ENCODE peak calls at places on chromosomes 4 and X, in seven cellular contexts. One of them, this sample, is unnamed.

GRCh38 chrX:53236025-53236679 is 11.1 kb upstream of the KDM5C start:
- DNase-seq in HAP-1: no peak
- DNase-seq in Daoy: no peak
- DNase-seq in LHCN-M2: no peak
- DNase-seq in stimulated activated CD4-positive, alpha-beta T cell treated with anti-CD3 and anti-CD28 coated beads, Interleukin-15, amount 100 ng/mL, for 1 hour: no peak
- DNase-seq in heart right ventricle: no peak
- DNase-seq in NCI-H1092: no peak
- DNase-seq in this sample: no peak

GRCh38 chr4:5203309-5203708 is 152.0 kb downstream of the STK32B start:
- DNase-seq in stimulated activated CD4-positive, alpha-beta T cell treated with anti-CD3 and anti-CD28 coated beads, Interleukin-15, amount 100 ng/mL, for 1 hour: no peak
- DNase-seq in LHCN-M2: no peak
- DNase-seq in HAP-1: no peak
- DNase-seq in Daoy: peak
- DNase-seq in NCI-H1092: no peak
- DNase-seq in heart right ventricle: no peak
- DNase-seq in this sample: no peak

GRCh38 chr4:130424211-130424610 is 1328.3 kb downstream of the C4orf33 start:
- DNase-seq in Daoy: no peak
- DNase-seq in heart right ventricle: no peak
- DNase-seq in HAP-1: no peak
- DNase-seq in LHCN-M2: no peak
- DNase-seq in NCI-H1092: no peak
- DNase-seq in stimulated activated CD4-positive, alpha-beta T cell treated with anti-CD3 and anti-CD28 coated beads, Interleukin-15, amount 100 ng/mL, for 1 hour: no peak
- DNase-seq in this sample: no peak

GRCh38 chrX:129449141-129449540 is 74.1 kb downstream of the SMARCA1 start:
- DNase-seq in LHCN-M2: no peak
- DNase-seq in Daoy: no peak
- DNase-seq in NCI-H1092: no peak
- DNase-seq in stimulated activated CD4-positive, alpha-beta T cell treated with anti-CD3 and anti-CD28 coated beads, Interleukin-15, amount 100 ng/mL, for 1 hour: no peak
- DNase-seq in heart right ventricle: no peak
- DNase-seq in HAP-1: no peak
- DNase-seq in this sample: no peak

GRCh38 chrX:53456254-53456653 is 22.1 kb upstream of the HSD17B10 start:
- DNase-seq in heart right ventricle: no peak
- DNase-seq in HAP-1: no peak
- DNase-seq in LHCN-M2: peak
- DNase-seq in Daoy: no peak
- DNase-seq in stimulated activated CD4-positive, alpha-beta T cell treated with anti-CD3 and anti-CD28 coated beads, Interleukin-15, amount 100 ng/mL, for 1 hour: no peak
- DNase-seq in NCI-H1092: no peak
- DNase-seq in this sample: no peak

GRCh38 chrX:48696301-48697181 is at the start of gene SUV39H1:
- DNase-seq in LHCN-M2: peak
- DNase-seq in stimulated activated CD4-positive, alpha-beta T cell treated with anti-CD3 and anti-CD28 coated beads, Interleukin-15, amount 100 ng/mL, for 1 hour: peak
- DNase-seq in Daoy: peak
- DNase-seq in NCI-H1092: peak
- DNase-seq in HAP-1: peak
- DNase-seq in heart right ventricle: peak
- DNase-seq in this sample: peak

GRCh38 chr4:187632260-187633010 is 363.1 kb upstream of the ZFP42 start:
- DNase-seq in stimulated activated CD4-positive, alpha-beta T cell treated with anti-CD3 and anti-CD28 coated beads, Interleukin-15, amount 100 ng/mL, for 1 hour: no peak
- DNase-seq in LHCN-M2: no peak
- DNase-seq in Daoy: peak
- DNase-seq in HAP-1: no peak
- DNase-seq in heart right ventricle: no peak
- DNase-seq in NCI-H1092: no peak
- DNase-seq in this sample: no peak

GRCh38 chr4:16830081-16830480 is 68.4 kb downstream of the LDB2 start:
- DNase-seq in NCI-H1092: no peak
- DNase-seq in stimulated activated CD4-positive, alpha-beta T cell treated with anti-CD3 and anti-CD28 coated beads, Interleukin-15, amount 100 ng/mL, for 1 hour: no peak
- DNase-seq in HAP-1: no peak
- DNase-seq in Daoy: no peak
- DNase-seq in heart right ventricle: no peak
- DNase-seq in LHCN-M2: no peak
- DNase-seq in this sample: no peak

GRCh38 chrX:141341341-141341740 is 99.0 kb upstream of the SPANXC start:
- DNase-seq in LHCN-M2: peak
- DNase-seq in stimulated activated CD4-positive, alpha-beta T cell treated with anti-CD3 and anti-CD28 coated beads, Interleukin-15, amount 100 ng/mL, for 1 hour: no peak
- DNase-seq in heart right ventricle: no peak
- DNase-seq in Daoy: peak
- DNase-seq in NCI-H1092: no peak
- DNase-seq in HAP-1: no peak
- DNase-seq in this sample: peak

GRCh38 chrX:270848-271367 is 10.3 kb upstream of the PLCXD1 start:
- DNase-seq in HAP-1: no peak
- DNase-seq in heart right ventricle: no peak
- DNase-seq in LHCN-M2: no peak
- DNase-seq in stimulated activated CD4-positive, alpha-beta T cell treated with anti-CD3 and anti-CD28 coated beads, Interleukin-15, amount 100 ng/mL, for 1 hour: no peak
- DNase-seq in NCI-H1092: no peak
- DNase-seq in Daoy: no peak
- DNase-seq in this sample: no peak

GRCh38 chr4:86834901-86835300 is 14.3 kb downstream of the SLC10A6 start:
- DNase-seq in heart right ventricle: no peak
- DNase-seq in Daoy: peak
- DNase-seq in stimulated activated CD4-positive, alpha-beta T cell treated with anti-CD3 and anti-CD28 coated beads, Interleukin-15, amount 100 ng/mL, for 1 hour: no peak
- DNase-seq in HAP-1: no peak
- DNase-seq in LHCN-M2: peak
- DNase-seq in NCI-H1092: no peak
- DNase-seq in this sample: peak

GRCh38 chrX:136531951-136532350 is at the start of gene VGLL1:
- DNase-seq in stimulated activated CD4-positive, alpha-beta T cell treated with anti-CD3 and anti-CD28 coated beads, Interleukin-15, amount 100 ng/mL, for 1 hour: no peak
- DNase-seq in Daoy: no peak
- DNase-seq in NCI-H1092: no peak
- DNase-seq in HAP-1: no peak
- DNase-seq in LHCN-M2: no peak
- DNase-seq in heart right ventricle: no peak
- DNase-seq in this sample: no peak

GRCh38 chrX:48945517-48946348 is 11.7 kb downstream of the OTUD5 start:
- DNase-seq in HAP-1: peak
- DNase-seq in LHCN-M2: peak
- DNase-seq in stimulated activated CD4-positive, alpha-beta T cell treated with anti-CD3 and anti-CD28 coated beads, Interleukin-15, amount 100 ng/mL, for 1 hour: no peak
- DNase-seq in heart right ventricle: peak
- DNase-seq in NCI-H1092: peak
- DNase-seq in Daoy: peak
- DNase-seq in this sample: peak

GRCh38 chr4:142354041-142354440 is 492.1 kb downstream of the INPP4B start:
- DNase-seq in Daoy: no peak
- DNase-seq in NCI-H1092: no peak
- DNase-seq in LHCN-M2: no peak
- DNase-seq in HAP-1: no peak
- DNase-seq in heart right ventricle: no peak
- DNase-seq in stimulated activated CD4-positive, alpha-beta T cell treated with anti-CD3 and anti-CD28 coated beads, Interleukin-15, amount 100 ng/mL, for 1 hour: no peak
- DNase-seq in this sample: no peak

GRCh38 chr4:142813388-142813787 is 32.7 kb downstream of the INPP4B start:
- DNase-seq in stimulated activated CD4-positive, alpha-beta T cell treated with anti-CD3 and anti-CD28 coated beads, Interleukin-15, amount 100 ng/mL, for 1 hour: no peak
- DNase-seq in NCI-H1092: no peak
- DNase-seq in heart right ventricle: no peak
- DNase-seq in HAP-1: no peak
- DNase-seq in LHCN-M2: no peak
- DNase-seq in Daoy: no peak
- DNase-seq in this sample: no peak

GRCh38 chr4:19971829-19972228 is 279.9 kb upstream of the SLIT2 start:
- DNase-seq in Daoy: peak
- DNase-seq in stimulated activated CD4-positive, alpha-beta T cell treated with anti-CD3 and anti-CD28 coated beads, Interleukin-15, amount 100 ng/mL, for 1 hour: no peak
- DNase-seq in NCI-H1092: no peak
- DNase-seq in HAP-1: no peak
- DNase-seq in LHCN-M2: no peak
- DNase-seq in heart right ventricle: no peak
- DNase-seq in this sample: peak

GRCh38 chrX:54479471-54480122 is 16.4 kb downstream of the FGD1 start:
- DNase-seq in LHCN-M2: no peak
- DNase-seq in stimulated activated CD4-positive, alpha-beta T cell treated with anti-CD3 and anti-CD28 coated beads, Interleukin-15, amount 100 ng/mL, for 1 hour: no peak
- DNase-seq in HAP-1: no peak
- DNase-seq in Daoy: no peak
- DNase-seq in heart right ventricle: no peak
- DNase-seq in NCI-H1092: no peak
- DNase-seq in this sample: no peak

GRCh38 chrX:140447150-140447549 is 57.7 kb downstream of the SOX3 start:
- DNase-seq in heart right ventricle: no peak
- DNase-seq in stimulated activated CD4-positive, alpha-beta T cell treated with anti-CD3 and anti-CD28 coated beads, Interleukin-15, amount 100 ng/mL, for 1 hour: no peak
- DNase-seq in LHCN-M2: no peak
- DNase-seq in NCI-H1092: no peak
- DNase-seq in Daoy: no peak
- DNase-seq in HAP-1: no peak
- DNase-seq in this sample: no peak

GRCh38 chrX:40083120-40083978 is 14.4 kb downstream of the BCOR start:
- DNase-seq in stimulated activated CD4-positive, alpha-beta T cell treated with anti-CD3 and anti-CD28 coated beads, Interleukin-15, amount 100 ng/mL, for 1 hour: no peak
- DNase-seq in NCI-H1092: no peak
- DNase-seq in HAP-1: no peak
- DNase-seq in heart right ventricle: peak
- DNase-seq in LHCN-M2: no peak
- DNase-seq in Daoy: no peak
- DNase-seq in this sample: no peak

GRCh38 chr4:37562592-37562991 is 123.6 kb downstream of the RELL1 start:
- DNase-seq in HAP-1: no peak
- DNase-seq in heart right ventricle: no peak
- DNase-seq in NCI-H1092: no peak
- DNase-seq in Daoy: peak
- DNase-seq in LHCN-M2: no peak
- DNase-seq in stimulated activated CD4-positive, alpha-beta T cell treated with anti-CD3 and anti-CD28 coated beads, Interleukin-15, amount 100 ng/mL, for 1 hour: no peak
- DNase-seq in this sample: peak

GRCh38 chrX:108316456-108316855 is 121.8 kb downstream of the COL4A6 start:
- DNase-seq in LHCN-M2: no peak
- DNase-seq in NCI-H1092: no peak
- DNase-seq in heart right ventricle: no peak
- DNase-seq in stimulated activated CD4-positive, alpha-beta T cell treated with anti-CD3 and anti-CD28 coated beads, Interleukin-15, amount 100 ng/mL, for 1 hour: no peak
- DNase-seq in HAP-1: no peak
- DNase-seq in Daoy: no peak
- DNase-seq in this sample: no peak

GRCh38 chrX:27057883-27058282 is 405.3 kb downstream of the PPP4R3C start:
- DNase-seq in HAP-1: no peak
- DNase-seq in Daoy: no peak
- DNase-seq in stimulated activated CD4-positive, alpha-beta T cell treated with anti-CD3 and anti-CD28 coated beads, Interleukin-15, amount 100 ng/mL, for 1 hour: no peak
- DNase-seq in NCI-H1092: no peak
- DNase-seq in heart right ventricle: no peak
- DNase-seq in LHCN-M2: no peak
- DNase-seq in this sample: no peak

GRCh38 chr4:6470502-6471302 is 1.7 kb downstream of the PPP2R2C start:
- DNase-seq in heart right ventricle: peak
- DNase-seq in stimulated activated CD4-positive, alpha-beta T cell treated with anti-CD3 and anti-CD28 coated beads, Interleukin-15, amount 100 ng/mL, for 1 hour: no peak
- DNase-seq in NCI-H1092: no peak
- DNase-seq in HAP-1: no peak
- DNase-seq in LHCN-M2: no peak
- DNase-seq in Daoy: peak
- DNase-seq in this sample: peak

GRCh38 chr4:139833131-139833930 is 167.7 kb downstream of the MGST2 start:
- DNase-seq in stimulated activated CD4-positive, alpha-beta T cell treated with anti-CD3 and anti-CD28 coated beads, Interleukin-15, amount 100 ng/mL, for 1 hour: no peak
- DNase-seq in heart right ventricle: no peak
- DNase-seq in LHCN-M2: no peak
- DNase-seq in Daoy: no peak
- DNase-seq in NCI-H1092: peak
- DNase-seq in HAP-1: no peak
- DNase-seq in this sample: no peak

GRCh38 chr4:123477804-123478209 is 81.2 kb downstream of the SPRY1 start:
- DNase-seq in heart right ventricle: no peak
- DNase-seq in HAP-1: no peak
- DNase-seq in stimulated activated CD4-positive, alpha-beta T cell treated with anti-CD3 and anti-CD28 coated beads, Interleukin-15, amount 100 ng/mL, for 1 hour: no peak
- DNase-seq in NCI-H1092: no peak
- DNase-seq in Daoy: no peak
- DNase-seq in LHCN-M2: peak
- DNase-seq in this sample: peak

GRCh38 chr4:5693871-5694270 is 14.5 kb downstream of the EVC2 start:
- DNase-seq in NCI-H1092: no peak
- DNase-seq in stimulated activated CD4-positive, alpha-beta T cell treated with anti-CD3 and anti-CD28 coated beads, Interleukin-15, amount 100 ng/mL, for 1 hour: no peak
- DNase-seq in LHCN-M2: no peak
- DNase-seq in HAP-1: no peak
- DNase-seq in Daoy: no peak
- DNase-seq in heart right ventricle: no peak
- DNase-seq in this sample: no peak

GRCh38 chrX:17525266-17525665 is 150.3 kb downstream of the NHS start:
- DNase-seq in LHCN-M2: no peak
- DNase-seq in HAP-1: no peak
- DNase-seq in heart right ventricle: no peak
- DNase-seq in NCI-H1092: no peak
- DNase-seq in Daoy: no peak
- DNase-seq in stimulated activated CD4-positive, alpha-beta T cell treated with anti-CD3 and anti-CD28 coated beads, Interleukin-15, amount 100 ng/mL, for 1 hour: no peak
- DNase-seq in this sample: peak

This sample was measured in fibroblast of the aortic adventitia.